ENCODE peak calls at places on chromosome 11, in six cellular contexts. F is fibroblast of the aortic adventitia, L is GM12878, E is GM23338, X is lower leg skin, R is fibroblast of villous mesenchyme. K is an unnamed sample.

GRCh38 chr11:44285756-44286155 is 24.2 kb downstream of the ALX4 start:
- DNase-seq in F (no peak), L (no peak), E (peak; percentile 19), X (no peak), R (no peak), K (no peak)

GRCh38 chr11:12288212-12288933 is 89.0 kb upstream of the PARVA start:
- DNase-seq in F (peak; percentile 98), L (no peak), E (peak; percentile 96), X (peak; percentile 90), R (peak; percentile 94), K (no peak)

GRCh38 chr11:69702239-69702668 is 1.6 kb downstream of the FGF19 start:
- DNase-seq in F (no peak), L (no peak), E (peak; percentile 93), X (no peak), R (no peak), K (no peak)

GRCh38 chr11:14809466-14809865 is 82.6 kb downstream of the CYP2R1 start:
- DNase-seq in F (no peak), L (no peak), E (no peak), X (no peak), R (no peak), K (no peak)

GRCh38 chr11:130327716-130328115 is 13.0 kb upstream of the ZBTB44 start:
- DNase-seq in F (no peak), L (no peak), E (no peak), X (no peak), R (no peak), K (no peak)

GRCh38 chr11:57279131-57279530 is 42.1 kb upstream of the APLNR start:
- DNase-seq in F (peak; percentile 69), L (no peak), E (no peak), X (peak; percentile 29), R (peak; percentile 54), K (no peak)

GRCh38 chr11:61607920-61608599 is 27.2 kb upstream of the SYT7 start:
- DNase-seq in F (no peak), L (no peak), E (no peak), X (no peak), R (peak; percentile 20), K (no peak)

GRCh38 chr11:93686812-93687211 is 25.3 kb downstream of the CEP295 start:
- DNase-seq in F (peak; percentile 66), L (no peak), E (no peak), X (no peak), R (peak; percentile 63), K (no peak)

GRCh38 chr11:72740562-72741428 is 11.4 kb downstream of the ARAP1 start:
- DNase-seq in F (no peak), L (no peak), E (peak; percentile 45), X (no peak), R (no peak), K (no peak)

GRCh38 chr11:66388746-66389386 is 17.3 kb upstream of the SLC29A2 start:
- DNase-seq in F (peak; percentile 77), L (no peak), E (peak; percentile 94), X (peak; percentile 90), R (peak; percentile 80), K (peak; percentile 22)

GRCh38 chr11:120336641-120337132 is 474 bp downstream of the ARHGEF12 start:
- DNase-seq in F (no peak), L (no peak), E (peak; percentile 47), X (peak; percentile 93), R (peak; percentile 31), K (no peak)

GRCh38 chr11:75107187-75107586 is 10.5 kb upstream of the OR2AT4 start:
- DNase-seq in F (peak; percentile 22), L (no peak), E (no peak), X (no peak), R (no peak), K (no peak)

GRCh38 chr11:95345651-95346050 is 114.6 kb upstream of the SESN3 start:
- DNase-seq in F (no peak), L (no peak), E (no peak), X (no peak), R (no peak), K (no peak)

GRCh38 chr11:26030419-26030818 is 301.5 kb upstream of the ANO3 start:
- DNase-seq in F (no peak), L (no peak), E (no peak), X (no peak), R (no peak), K (no peak)

GRCh38 chr11:26028294-26028954 is 303.5 kb upstream of the ANO3 start:
- DNase-seq in F (peak; percentile 57), L (no peak), E (no peak), X (no peak), R (peak; percentile 74), K (no peak)

GRCh38 chr11:26025680-26026079 is 306.2 kb upstream of the ANO3 start:
- DNase-seq in F (peak; percentile 51), L (no peak), E (no peak), X (no peak), R (peak; percentile 7), K (no peak)

GRCh38 chr11:26027887-26028286 is 304.0 kb upstream of the ANO3 start:
- DNase-seq in F (no peak), L (no peak), E (no peak), X (no peak), R (no peak), K (no peak)
- TF ChIP-seq CTCF in F (no peak), L (no peak), E (peak; percentile 10), X (no peak), R (no peak), K (no peak)

DNA sequence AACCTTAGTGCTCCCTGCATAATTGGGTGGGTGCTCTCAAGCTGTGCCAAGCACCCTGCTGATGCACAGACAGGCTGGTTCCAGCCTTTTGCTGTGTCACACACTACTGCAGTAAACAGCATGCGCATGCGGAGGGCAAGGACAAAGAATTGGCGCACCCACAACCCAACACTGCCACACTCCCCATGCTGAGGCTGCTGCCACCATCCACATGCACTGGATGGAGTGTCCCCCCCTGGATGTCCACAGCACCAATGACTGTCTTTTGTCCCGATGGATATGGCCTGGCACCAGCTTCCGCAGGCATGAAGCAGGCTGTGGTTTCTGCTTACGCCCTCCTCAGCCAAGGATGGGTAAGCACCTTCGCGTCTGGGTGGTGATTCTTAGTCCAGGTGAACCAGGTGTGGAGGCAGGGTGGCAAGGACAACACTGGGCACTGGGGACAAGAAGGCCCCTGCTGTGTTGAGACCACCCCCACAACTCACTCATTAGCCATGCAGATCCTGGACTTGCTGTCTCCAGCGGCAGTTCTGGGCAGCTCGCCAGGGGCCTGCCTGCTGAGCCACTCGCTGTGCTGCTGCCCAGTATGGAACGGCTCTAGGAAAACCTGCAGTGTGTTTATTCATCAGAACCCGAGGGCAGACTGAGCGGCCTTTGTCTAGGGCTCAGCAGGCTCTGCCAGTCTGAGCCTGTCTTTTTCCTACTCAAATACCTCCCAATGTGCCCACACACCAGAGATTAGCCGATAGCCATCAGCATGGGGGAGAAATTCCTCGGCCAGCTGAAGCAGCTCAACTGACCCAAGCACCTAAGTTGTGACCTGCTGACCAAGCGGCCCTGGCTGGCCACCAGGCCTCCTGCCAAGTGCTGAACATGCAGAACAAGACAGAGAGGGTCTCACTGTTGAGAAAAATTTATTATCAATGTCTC is 8.2 kb upstream of the NAP1L4 start:
- DNase-seq in F (peak; percentile 46), L (no peak), E (no peak), X (peak; percentile 88), R (peak; percentile 25), K (peak; percentile 85)
- H3K4me3 ChIP-seq in F (no peak overlapping the region), L (no peak overlapping the region), E (no peak overlapping the region), X (no peak overlapping the region), R (no peak overlapping the region), K (no peak overlapping the region)

GRCh38 chr11:108593214-108593909 is at the start of gene EXPH5:
- DNase-seq in F (peak; percentile 41), L (peak; percentile 82), E (peak; percentile 99), X (peak; percentile 98), R (peak; percentile 45), K (peak; percentile 99)
- TF ChIP-seq CTCF in F (no peak), L (no peak), E (peak; percentile 1), X (no peak), R (no peak), K (peak; percentile 16)

DNA sequence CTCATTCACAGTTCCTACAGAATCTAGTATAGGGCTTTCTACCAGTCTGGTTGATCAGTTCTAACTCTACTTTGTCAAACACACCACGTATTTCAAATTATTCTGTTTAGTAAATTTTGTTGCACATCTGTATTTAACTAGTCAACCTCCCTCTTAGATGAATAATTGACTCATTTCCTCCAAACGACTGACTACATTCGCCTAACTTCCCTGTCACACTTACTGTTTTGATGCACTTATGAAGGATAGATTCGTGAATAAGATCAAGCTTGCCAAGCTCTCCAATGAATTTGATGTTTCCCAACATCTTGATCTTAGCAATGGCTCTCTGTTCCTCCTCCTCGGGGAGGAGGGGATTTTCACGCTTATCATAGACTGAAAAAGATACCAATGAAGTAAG is 5.0 kb downstream of the EIF4G2 start:
- DNase-seq in F (no peak), L (no peak), E (no peak), X (no peak), R (no peak), K (no peak)
- H3K4me3 ChIP-seq in F (no peak overlapping the region), L (no peak overlapping the region), E (no peak overlapping the region), X (no peak overlapping the region), R (no peak overlapping the region), K (no peak overlapping the region)

GRCh38 chr11:119095066-119095880 is 6.4 kb downstream of the DPAGT1 start:
- DNase-seq in F (peak; percentile 100), L (peak; percentile 99), E (peak; percentile 100), X (peak; percentile 100), R (peak; percentile 100), K (peak; percentile 98)
- TF ChIP-seq CTCF in F (no peak), L (no peak), E (peak; percentile 18), X (peak; percentile 33), R (no peak), K (peak; percentile 16)

GRCh38 chr11:76673164-76674142 is 2.9 kb upstream of the LRRC32 start:
- DNase-seq in F (no peak), L (no peak), E (no peak), X (no peak), R (no peak), K (no peak)
- H3K4me3 ChIP-seq in F (no peak overlapping the region), L (peak overlapping the region; percentile 14), E (no peak overlapping the region), X (no peak overlapping the region), R (no peak overlapping the region), K (no peak overlapping the region)